ENCODE peak calls at places on chromosomes 4 and X, in four cellular contexts. One of them, this sample, is unnamed.
A peak's percentile ranks its signal among the peaks of the same experiment; 100 is the strongest.

GRCh38 chr4:78642934-78643333 is 91.4 kb downstream of the ANXA3 start:
- DNase-seq in MCF 10A: no peak
- DNase-seq in posterior cingulate gyrus: no peak
- DNase-seq in natural killer cell: no peak
- DNase-seq in this sample: no peak

GRCh38 chr4:33091961-33092360 is 2371.8 kb downstream of the PCDH7 start:
- DNase-seq in MCF 10A: peak; percentile 49
- DNase-seq in posterior cingulate gyrus: no peak
- DNase-seq in natural killer cell: no peak
- DNase-seq in this sample: no peak

GRCh38 chr4:38670939-38671593 is 7.1 kb downstream of the KLF3 start:
- DNase-seq in MCF 10A: no peak
- DNase-seq in posterior cingulate gyrus: no peak
- DNase-seq in natural killer cell: no peak
- DNase-seq in this sample: no peak

GRCh38 chrX:100743009-100743615 is 11.2 kb upstream of the SYTL4 start:
- DNase-seq in MCF 10A: no peak
- DNase-seq in posterior cingulate gyrus: no peak
- DNase-seq in natural killer cell: no peak
- DNase-seq in this sample: no peak

GRCh38 chr4:96585304-96585703 is 745.4 kb downstream of the PDHA2 start:
- DNase-seq in MCF 10A: no peak
- DNase-seq in posterior cingulate gyrus: no peak
- DNase-seq in natural killer cell: no peak
- DNase-seq in this sample: no peak

GRCh38 chr4:111283066-111283677 is 660.3 kb upstream of the PITX2 start:
- DNase-seq in MCF 10A: peak; percentile 77
- DNase-seq in posterior cingulate gyrus: peak; percentile 64
- DNase-seq in natural killer cell: no peak
- DNase-seq in this sample: no peak

GRCh38 chrX:110691446-110691845 is 104.2 kb downstream of the CHRDL1 start:
- DNase-seq in natural killer cell: no peak
- DNase-seq in posterior cingulate gyrus: no peak
- DNase-seq in MCF 10A: no peak
- DNase-seq in this sample: no peak

GRCh38 chrX:118178450-118178849 is 61.8 kb upstream of the KLHL13 start:
- DNase-seq in MCF 10A: no peak
- DNase-seq in posterior cingulate gyrus: no peak
- DNase-seq in natural killer cell: no peak
- DNase-seq in this sample: no peak

GRCh38 chr4:153142700-153143438 is 61.4 kb upstream of the TRIM2 start:
- DNase-seq in natural killer cell: no peak
- DNase-seq in posterior cingulate gyrus: peak; percentile 88
- DNase-seq in MCF 10A: peak; percentile 79
- DNase-seq in this sample: no peak

GRCh38 chr4:162959056-162959455 is 207.6 kb downstream of the NAF1 start:
- DNase-seq in MCF 10A: peak; percentile 27
- DNase-seq in natural killer cell: no peak
- DNase-seq in posterior cingulate gyrus: peak; percentile 60
- DNase-seq in this sample: no peak

GRCh38 chrX:151505796-151506195 is 57.7 kb upstream of the PASD1 start:
- DNase-seq in natural killer cell: no peak
- DNase-seq in MCF 10A: peak; percentile 47
- DNase-seq in posterior cingulate gyrus: no peak
- DNase-seq in this sample: no peak

GRCh38 chr4:38804654-38805295 is at the start of gene TLR1:
- DNase-seq in posterior cingulate gyrus: no peak
- DNase-seq in natural killer cell: no peak
- DNase-seq in MCF 10A: peak; percentile 70
- DNase-seq in this sample: no peak

GRCh38 chrX:75786290-75786689 is 1.2 kb upstream of the MAGEE2 start:
- DNase-seq in MCF 10A: peak; percentile 8
- DNase-seq in posterior cingulate gyrus: no peak
- DNase-seq in natural killer cell: no peak
- DNase-seq in this sample: no peak

GRCh38 chr4:156536661-156537060 is 434.9 kb downstream of the PDGFC start:
- DNase-seq in MCF 10A: peak; percentile 77
- DNase-seq in posterior cingulate gyrus: no peak
- DNase-seq in natural killer cell: no peak
- DNase-seq in this sample: no peak

GRCh38 chr4:10089346-10089745 is 27.3 kb downstream of the WDR1 start:
- DNase-seq in posterior cingulate gyrus: peak; percentile 26
- DNase-seq in MCF 10A: peak; percentile 38
- DNase-seq in natural killer cell: no peak
- DNase-seq in this sample: peak; percentile 81

GRCh38 chr4:176566769-176567168 is 226.0 kb downstream of the VEGFC start:
- DNase-seq in natural killer cell: no peak
- DNase-seq in posterior cingulate gyrus: no peak
- DNase-seq in MCF 10A: no peak
- DNase-seq in this sample: no peak